ENCODE peak calls at places on chromosome 1, in six cellular contexts. One of them, this sample, is unnamed.

GRCh38 chr1:1627261-1627841 is 4.6 kb upstream of the MMP23B start:
- DNase-seq in A549: no peak
- DNase-seq in WTC11: no peak
- DNase-seq in HepG2: no peak
- DNase-seq in H1: no peak
- DNase-seq in K562: no peak
- DNase-seq in this sample: no peak

GRCh38 chr1:110501725-110502124 is 17.2 kb downstream of the KCNA10 start:
- DNase-seq in HepG2: no peak
- DNase-seq in H1: no peak
- DNase-seq in A549: no peak
- DNase-seq in K562: no peak
- DNase-seq in WTC11: no peak
- DNase-seq in this sample: no peak

GRCh38 chr1:84876353-84876752 is 16.7 kb downstream of the LPAR3 start:
- DNase-seq in A549: no peak
- DNase-seq in HepG2: no peak
- DNase-seq in WTC11: no peak
- DNase-seq in K562: no peak
- DNase-seq in H1: no peak
- DNase-seq in this sample: no peak

GRCh38 chr1:213273546-213273945 is 222.5 kb downstream of the RPS6KC1 start:
- DNase-seq in HepG2: no peak
- DNase-seq in K562: no peak
- DNase-seq in A549: no peak
- DNase-seq in WTC11: no peak
- DNase-seq in H1: no peak
- DNase-seq in this sample: no peak

GRCh38 chr1:25484096-25484495 is 53.4 kb downstream of the MACO1 start:
- DNase-seq in K562: no peak
- DNase-seq in A549: no peak
- DNase-seq in HepG2: no peak
- DNase-seq in WTC11: no peak
- DNase-seq in H1: no peak
- DNase-seq in this sample: no peak

GRCh38 chr1:184821658-184822057 is 67.0 kb upstream of the EDEM3 start:
- DNase-seq in K562: no peak
- DNase-seq in HepG2: no peak
- DNase-seq in WTC11: no peak
- DNase-seq in A549: no peak
- DNase-seq in H1: no peak
- DNase-seq in this sample: no peak

GRCh38 chr1:167713330-167714081 is 8.3 kb upstream of the MPZL1 start:
- DNase-seq in K562: peak; percentile 32
- DNase-seq in A549: no peak
- DNase-seq in HepG2: no peak
- DNase-seq in H1: no peak
- DNase-seq in WTC11: peak; percentile 38
- DNase-seq in this sample: peak; percentile 35

GRCh38 chr1:26749458-26749857 is 38.3 kb upstream of the PIGV start:
- DNase-seq in H1: no peak
- DNase-seq in A549: no peak
- DNase-seq in WTC11: no peak
- DNase-seq in HepG2: no peak
- DNase-seq in K562: no peak
- DNase-seq in this sample: no peak

GRCh38 chr1:53639996-53640695 is 98.8 kb downstream of the GLIS1 start:
- DNase-seq in A549: no peak
- DNase-seq in HepG2: no peak
- DNase-seq in K562: no peak
- DNase-seq in H1: no peak
- DNase-seq in WTC11: peak; percentile 4
- DNase-seq in this sample: no peak

GRCh38 chr1:151371744-151372410 is 628 bp downstream of the SELENBP1 start:
- DNase-seq in H1: no peak
- DNase-seq in A549: peak; percentile 39
- DNase-seq in HepG2: no peak
- DNase-seq in K562: no peak
- DNase-seq in WTC11: no peak
- DNase-seq in this sample: peak; percentile 78

GRCh38 chr1:245180496-245180895 is 25.7 kb downstream of the KIF26B start:
- DNase-seq in HepG2: no peak
- DNase-seq in WTC11: no peak
- DNase-seq in K562: no peak
- DNase-seq in H1: no peak
- DNase-seq in A549: no peak
- DNase-seq in this sample: no peak

GRCh38 chr1:17308593-17308992 is 596 bp downstream of the PADI4 start:
- DNase-seq in HepG2: no peak
- DNase-seq in A549: no peak
- DNase-seq in K562: no peak
- DNase-seq in WTC11: no peak
- DNase-seq in H1: no peak
- DNase-seq in this sample: no peak

GRCh38 chr1:45722809-45723208 is 27.6 kb downstream of the IPP start:
- DNase-seq in WTC11: no peak
- DNase-seq in HepG2: no peak
- DNase-seq in K562: no peak
- DNase-seq in A549: no peak
- DNase-seq in H1: no peak
- DNase-seq in this sample: no peak

GRCh38 chr1:100252901-100253300 is 3.3 kb upstream of the DBT start:
- DNase-seq in HepG2: no peak
- DNase-seq in H1: no peak
- DNase-seq in A549: no peak
- DNase-seq in K562: no peak
- DNase-seq in WTC11: no peak
- DNase-seq in this sample: no peak

GRCh38 chr1:76782777-76783176 is 84.5 kb upstream of the ST6GALNAC5 start:
- DNase-seq in A549: no peak
- DNase-seq in H1: no peak
- DNase-seq in WTC11: no peak
- DNase-seq in K562: no peak
- DNase-seq in HepG2: no peak
- DNase-seq in this sample: no peak

GRCh38 chr1:60935599-60935990 is 146.8 kb upstream of the NFIA start:
- DNase-seq in HepG2: no peak
- DNase-seq in WTC11: no peak
- DNase-seq in A549: no peak
- DNase-seq in K562: no peak
- DNase-seq in H1: no peak
- DNase-seq in this sample: no peak

GRCh38 chr1:93502561-93502960 is 54.6 kb downstream of the FNBP1L start:
- DNase-seq in WTC11: no peak
- DNase-seq in A549: no peak
- DNase-seq in K562: no peak
- DNase-seq in HepG2: no peak
- DNase-seq in H1: no peak
- DNase-seq in this sample: no peak

GRCh38 chr1:204128464-204128963 is 23.3 kb downstream of the ETNK2 start:
- DNase-seq in HepG2: no peak
- DNase-seq in A549: no peak
- DNase-seq in H1: no peak
- DNase-seq in K562: no peak
- DNase-seq in WTC11: no peak
- DNase-seq in this sample: no peak

GRCh38 chr1:74502432-74502831 is 10.0 kb downstream of the LRRC53 start:
- DNase-seq in HepG2: peak; percentile 16
- DNase-seq in H1: no peak
- DNase-seq in K562: no peak
- DNase-seq in A549: peak; percentile 1
- DNase-seq in WTC11: no peak
- DNase-seq in this sample: peak; percentile 34

GRCh38 chr1:36133484-36133883 is 8.5 kb upstream of the COL8A2 start:
- DNase-seq in HepG2: no peak
- DNase-seq in H1: no peak
- DNase-seq in K562: no peak
- DNase-seq in WTC11: no peak
- DNase-seq in A549: peak; percentile 39
- DNase-seq in this sample: peak; percentile 89

GRCh38 chr1:201499795-201500669 is 6.9 kb downstream of the CSRP1 start:
- DNase-seq in HepG2: no peak
- DNase-seq in K562: no peak
- DNase-seq in H1: no peak
- DNase-seq in A549: no peak
- DNase-seq in WTC11: no peak
- DNase-seq in this sample: no peak

DNA sequence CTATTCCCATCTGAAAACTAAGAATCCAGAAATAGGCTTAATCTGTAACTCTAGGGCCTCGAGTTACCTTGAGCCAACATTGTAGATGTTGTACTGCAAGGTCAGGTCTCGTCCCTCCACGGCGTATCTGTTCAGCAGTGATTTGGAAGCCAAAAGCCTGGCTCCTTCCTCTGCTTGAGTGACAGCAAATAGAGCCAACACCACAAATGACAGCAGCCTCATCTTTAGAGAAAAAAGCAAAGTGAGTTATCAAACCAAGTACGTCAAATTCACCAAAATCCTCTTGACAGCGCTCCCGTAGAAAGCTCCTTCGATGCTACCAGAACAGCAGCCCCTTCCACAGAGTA is 832 bp downstream of the SSR2 start:
- DNase-seq in HepG2: no peak
- DNase-seq in H1: no peak
- DNase-seq in K562: no peak
- DNase-seq in A549: no peak
- DNase-seq in WTC11: no peak
- DNase-seq in this sample: no peak
- TF ChIP-seq JUN in HepG2: no peak
- TF ChIP-seq JUN in H1: no peak
- TF ChIP-seq JUN in K562: no peak
- TF ChIP-seq JUN in A549: no peak
- TF ChIP-seq JUN in WTC11: no peak
- TF ChIP-seq JUN in this sample: no peak

GRCh38 chr1:234619071-234619480 is 9.1 kb upstream of the IRF2BP2 start:
- DNase-seq in H1: no peak
- DNase-seq in HepG2: no peak
- DNase-seq in K562: no peak
- DNase-seq in WTC11: no peak
- DNase-seq in A549: no peak
- DNase-seq in this sample: peak; percentile 47

GRCh38 chr1:234617986-234618725 is 8.2 kb upstream of the IRF2BP2 start:
- DNase-seq in A549: no peak
- DNase-seq in WTC11: no peak
- DNase-seq in HepG2: peak; percentile 79
- DNase-seq in K562: no peak
- DNase-seq in H1: no peak
- DNase-seq in this sample: peak; percentile 70

GRCh38 chr1:234618726-234619049 is 8.7 kb upstream of the IRF2BP2 start:
- DNase-seq in H1: no peak
- DNase-seq in HepG2: no peak
- DNase-seq in K562: no peak
- DNase-seq in A549: no peak
- DNase-seq in WTC11: no peak
- DNase-seq in this sample: no peak

GRCh38 chr1:234617135-234617985 is 7.4 kb upstream of the IRF2BP2 start:
- DNase-seq in K562: no peak
- DNase-seq in HepG2: no peak
- DNase-seq in H1: no peak
- DNase-seq in A549: no peak
- DNase-seq in WTC11: no peak
- DNase-seq in this sample: no peak

GRCh38 chr1:234616644-234617043 is 6.7 kb upstream of the IRF2BP2 start:
- DNase-seq in HepG2: peak; percentile 74
- DNase-seq in K562: no peak
- DNase-seq in H1: no peak
- DNase-seq in A549: no peak
- DNase-seq in WTC11: no peak
- DNase-seq in this sample: no peak
- TF ChIP-seq JUN in HepG2: no peak
- TF ChIP-seq JUN in K562: no peak
- TF ChIP-seq JUN in H1: no peak
- TF ChIP-seq JUN in A549: no peak
- TF ChIP-seq JUN in WTC11: no peak
- TF ChIP-seq JUN in this sample: no peak

GRCh38 chr1:34757386-34757785 is 2.2 kb upstream of the GJB4 start:
- DNase-seq in HepG2: no peak
- DNase-seq in A549: no peak
- DNase-seq in H1: no peak
- DNase-seq in K562: no peak
- DNase-seq in WTC11: no peak
- DNase-seq in this sample: no peak

GRCh38 chr1:34758751-34759150 is 789 bp upstream of the GJB4 start:
- DNase-seq in HepG2: no peak
- DNase-seq in H1: no peak
- DNase-seq in WTC11: no peak
- DNase-seq in A549: no peak
- DNase-seq in K562: no peak
- DNase-seq in this sample: no peak

GRCh38 chr1:34755961-34756360 is 1.1 kb downstream of the GJB5 start:
- DNase-seq in HepG2: no peak
- DNase-seq in K562: no peak
- DNase-seq in H1: no peak
- DNase-seq in WTC11: no peak
- DNase-seq in A549: no peak
- DNase-seq in this sample: no peak

GRCh38 chr1:34753163-34753562 is 1.7 kb upstream of the GJB5 start:
- DNase-seq in K562: no peak
- DNase-seq in HepG2: no peak
- DNase-seq in H1: no peak
- DNase-seq in A549: no peak
- DNase-seq in WTC11: no peak
- DNase-seq in this sample: no peak

DNA sequence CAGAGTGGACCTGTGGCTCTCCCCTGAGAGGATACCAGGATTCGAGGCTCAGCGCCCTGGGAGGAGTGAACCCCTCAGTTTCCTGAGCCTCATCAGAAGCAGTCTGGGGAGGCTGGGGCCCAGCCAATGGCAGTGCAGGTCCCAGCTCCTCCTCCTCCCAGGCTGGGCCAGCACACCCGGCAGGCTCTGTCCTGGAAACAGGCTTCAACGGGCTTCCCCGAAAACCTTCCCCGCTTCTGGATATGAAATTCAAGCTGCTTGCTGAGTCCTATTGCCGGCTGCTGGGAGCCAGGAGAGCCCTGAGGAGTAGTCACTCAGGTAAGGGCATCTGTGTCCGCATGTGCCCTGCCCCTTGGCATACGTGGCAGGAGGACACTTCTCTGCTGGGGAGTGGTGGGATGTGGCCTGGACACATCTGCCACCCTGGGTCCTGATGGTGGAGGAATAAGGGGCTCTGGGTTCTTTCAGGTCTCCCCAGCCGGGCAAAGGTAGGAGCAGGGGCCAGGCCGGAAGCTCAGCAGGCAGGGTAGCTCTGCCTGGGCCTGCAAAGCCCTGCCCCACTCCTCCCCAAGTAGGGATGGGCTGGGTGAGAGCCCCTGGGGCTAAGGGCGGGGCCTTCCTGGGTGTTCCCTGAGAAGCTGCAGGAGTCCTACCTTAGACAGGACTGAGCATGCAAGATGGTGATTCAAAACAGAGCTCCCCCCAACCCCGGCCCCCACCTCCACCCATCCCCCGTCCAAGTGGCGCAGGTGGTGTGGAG is at the start of gene GJB5:
- DNase-seq in H1: no peak
- DNase-seq in A549: no peak
- DNase-seq in K562: no peak
- DNase-seq in WTC11: peak; percentile 45
- DNase-seq in HepG2: no peak
- DNase-seq in this sample: no peak
- TF ChIP-seq JUN in H1: no peak
- TF ChIP-seq JUN in A549: no peak
- TF ChIP-seq JUN in K562: no peak
- TF ChIP-seq JUN in WTC11: no peak
- TF ChIP-seq JUN in HepG2: no peak
- TF ChIP-seq JUN in this sample: no peak

GRCh38 chr1:242209063-242209462 is 210.2 kb upstream of the MAP1LC3C start:
- DNase-seq in A549: no peak
- DNase-seq in H1: no peak
- DNase-seq in WTC11: no peak
- DNase-seq in K562: no peak
- DNase-seq in HepG2: no peak
- DNase-seq in this sample: no peak
- TF ChIP-seq JUN in A549: no peak
- TF ChIP-seq JUN in H1: no peak
- TF ChIP-seq JUN in WTC11: no peak
- TF ChIP-seq JUN in K562: no peak
- TF ChIP-seq JUN in HepG2: no peak
- TF ChIP-seq JUN in this sample: no peak

This sample was measured in endothelial cell of umbilical vein.